ENCODE peak calls at places on chromosome 4, in ten cellular contexts. One of them, this sample, is unnamed.

GRCh38 chr4:118757761-118758213 is 72.6 kb downstream of the METTL14 start:
- DNase-seq in activated naive CD8-positive, alpha-beta T cell treated with anti-CD3 and anti-CD28 coated beads, Interleukin-2, amount 50 U/mL, for 24 hours: no peak
- DNase-seq in activated CD4-positive, alpha-beta T cell treated with anti-CD3 and anti-CD28 coated beads, Interleukin-2, amount 10 ng/mL, durations not matched to agents 7 days and 5 days: no peak
- DNase-seq in D341Med: no peak
- DNase-seq in NT2/D1: no peak
- DNase-seq in aorta: no peak
- DNase-seq in posterior cingulate gyrus: no peak
- DNase-seq in stimulated activated effector memory CD8-positive, alpha-beta T cell treated with anti-CD3 and anti-CD28 coated beads, Interleukin-12 subunit alpha, Interleukin-12 subunit beta, amount 100 ng/mL, for 72 hours: no peak
- DNase-seq in EL: no peak
- DNase-seq in amniotic epithelial cell: peak
- DNase-seq in this sample: no peak

GRCh38 chr4:140149851-140150635 is 3.9 kb downstream of the MAML3 start:
- DNase-seq in activated naive CD8-positive, alpha-beta T cell treated with anti-CD3 and anti-CD28 coated beads, Interleukin-2, amount 50 U/mL, for 24 hours: peak
- DNase-seq in activated CD4-positive, alpha-beta T cell treated with anti-CD3 and anti-CD28 coated beads, Interleukin-2, amount 10 ng/mL, durations not matched to agents 7 days and 5 days: peak
- DNase-seq in D341Med: peak
- DNase-seq in NT2/D1: no peak
- DNase-seq in aorta: peak
- DNase-seq in posterior cingulate gyrus: peak
- DNase-seq in stimulated activated effector memory CD8-positive, alpha-beta T cell treated with anti-CD3 and anti-CD28 coated beads, Interleukin-12 subunit alpha, Interleukin-12 subunit beta, amount 100 ng/mL, for 72 hours: peak
- DNase-seq in EL: peak
- DNase-seq in amniotic epithelial cell: peak
- DNase-seq in this sample: peak

GRCh38 chr4:99887837-99888236 is 6.4 kb downstream of the LAMTOR3 start:
- DNase-seq in activated naive CD8-positive, alpha-beta T cell treated with anti-CD3 and anti-CD28 coated beads, Interleukin-2, amount 50 U/mL, for 24 hours: no peak
- DNase-seq in activated CD4-positive, alpha-beta T cell treated with anti-CD3 and anti-CD28 coated beads, Interleukin-2, amount 10 ng/mL, durations not matched to agents 7 days and 5 days: no peak
- DNase-seq in D341Med: no peak
- DNase-seq in NT2/D1: no peak
- DNase-seq in aorta: no peak
- DNase-seq in posterior cingulate gyrus: no peak
- DNase-seq in stimulated activated effector memory CD8-positive, alpha-beta T cell treated with anti-CD3 and anti-CD28 coated beads, Interleukin-12 subunit alpha, Interleukin-12 subunit beta, amount 100 ng/mL, for 72 hours: no peak
- DNase-seq in EL: peak
- DNase-seq in amniotic epithelial cell: peak
- DNase-seq in this sample: no peak

GRCh38 chr4:8506373-8507250 is 66.0 kb downstream of the TRMT44 start:
- DNase-seq in activated naive CD8-positive, alpha-beta T cell treated with anti-CD3 and anti-CD28 coated beads, Interleukin-2, amount 50 U/mL, for 24 hours: no peak
- DNase-seq in activated CD4-positive, alpha-beta T cell treated with anti-CD3 and anti-CD28 coated beads, Interleukin-2, amount 10 ng/mL, durations not matched to agents 7 days and 5 days: no peak
- DNase-seq in D341Med: peak
- DNase-seq in NT2/D1: peak
- DNase-seq in aorta: no peak
- DNase-seq in posterior cingulate gyrus: peak
- DNase-seq in stimulated activated effector memory CD8-positive, alpha-beta T cell treated with anti-CD3 and anti-CD28 coated beads, Interleukin-12 subunit alpha, Interleukin-12 subunit beta, amount 100 ng/mL, for 72 hours: no peak
- DNase-seq in EL: peak
- DNase-seq in amniotic epithelial cell: no peak
- DNase-seq in this sample: no peak

GRCh38 chr4:173530326-173531062 is 465 bp upstream of the HAND2 start:
- DNase-seq in activated naive CD8-positive, alpha-beta T cell treated with anti-CD3 and anti-CD28 coated beads, Interleukin-2, amount 50 U/mL, for 24 hours: no peak
- DNase-seq in activated CD4-positive, alpha-beta T cell treated with anti-CD3 and anti-CD28 coated beads, Interleukin-2, amount 10 ng/mL, durations not matched to agents 7 days and 5 days: no peak
- DNase-seq in D341Med: peak
- DNase-seq in NT2/D1: no peak
- DNase-seq in aorta: peak
- DNase-seq in posterior cingulate gyrus: no peak
- DNase-seq in stimulated activated effector memory CD8-positive, alpha-beta T cell treated with anti-CD3 and anti-CD28 coated beads, Interleukin-12 subunit alpha, Interleukin-12 subunit beta, amount 100 ng/mL, for 72 hours: no peak
- DNase-seq in EL: no peak
- DNase-seq in amniotic epithelial cell: no peak
- DNase-seq in this sample: no peak

GRCh38 chr4:139469216-139469615 is 15.3 kb downstream of the RAB33B start:
- DNase-seq in activated naive CD8-positive, alpha-beta T cell treated with anti-CD3 and anti-CD28 coated beads, Interleukin-2, amount 50 U/mL, for 24 hours: no peak
- DNase-seq in activated CD4-positive, alpha-beta T cell treated with anti-CD3 and anti-CD28 coated beads, Interleukin-2, amount 10 ng/mL, durations not matched to agents 7 days and 5 days: no peak
- DNase-seq in D341Med: no peak
- DNase-seq in NT2/D1: no peak
- DNase-seq in aorta: no peak
- DNase-seq in posterior cingulate gyrus: no peak
- DNase-seq in stimulated activated effector memory CD8-positive, alpha-beta T cell treated with anti-CD3 and anti-CD28 coated beads, Interleukin-12 subunit alpha, Interleukin-12 subunit beta, amount 100 ng/mL, for 72 hours: no peak
- DNase-seq in EL: no peak
- DNase-seq in amniotic epithelial cell: peak
- DNase-seq in this sample: no peak

GRCh38 chr4:88971536-88971935 is 85.4 kb downstream of the FAM13A start:
- DNase-seq in activated naive CD8-positive, alpha-beta T cell treated with anti-CD3 and anti-CD28 coated beads, Interleukin-2, amount 50 U/mL, for 24 hours: no peak
- DNase-seq in activated CD4-positive, alpha-beta T cell treated with anti-CD3 and anti-CD28 coated beads, Interleukin-2, amount 10 ng/mL, durations not matched to agents 7 days and 5 days: no peak
- DNase-seq in D341Med: no peak
- DNase-seq in NT2/D1: no peak
- DNase-seq in aorta: no peak
- DNase-seq in posterior cingulate gyrus: no peak
- DNase-seq in stimulated activated effector memory CD8-positive, alpha-beta T cell treated with anti-CD3 and anti-CD28 coated beads, Interleukin-12 subunit alpha, Interleukin-12 subunit beta, amount 100 ng/mL, for 72 hours: no peak
- DNase-seq in EL: no peak
- DNase-seq in amniotic epithelial cell: peak
- DNase-seq in this sample: no peak

GRCh38 chr4:140158234-140159030 is 4.4 kb upstream of the MAML3 start:
- DNase-seq in activated naive CD8-positive, alpha-beta T cell treated with anti-CD3 and anti-CD28 coated beads, Interleukin-2, amount 50 U/mL, for 24 hours: no peak
- DNase-seq in activated CD4-positive, alpha-beta T cell treated with anti-CD3 and anti-CD28 coated beads, Interleukin-2, amount 10 ng/mL, durations not matched to agents 7 days and 5 days: no peak
- DNase-seq in D341Med: no peak
- DNase-seq in NT2/D1: no peak
- DNase-seq in aorta: no peak
- DNase-seq in posterior cingulate gyrus: no peak
- DNase-seq in stimulated activated effector memory CD8-positive, alpha-beta T cell treated with anti-CD3 and anti-CD28 coated beads, Interleukin-12 subunit alpha, Interleukin-12 subunit beta, amount 100 ng/mL, for 72 hours: no peak
- DNase-seq in EL: no peak
- DNase-seq in amniotic epithelial cell: no peak
- DNase-seq in this sample: no peak

GRCh38 chr4:120709986-120710385 is 212.5 kb downstream of the PRDM5 start:
- DNase-seq in activated naive CD8-positive, alpha-beta T cell treated with anti-CD3 and anti-CD28 coated beads, Interleukin-2, amount 50 U/mL, for 24 hours: no peak
- DNase-seq in activated CD4-positive, alpha-beta T cell treated with anti-CD3 and anti-CD28 coated beads, Interleukin-2, amount 10 ng/mL, durations not matched to agents 7 days and 5 days: no peak
- DNase-seq in D341Med: no peak
- DNase-seq in NT2/D1: no peak
- DNase-seq in aorta: no peak
- DNase-seq in posterior cingulate gyrus: no peak
- DNase-seq in stimulated activated effector memory CD8-positive, alpha-beta T cell treated with anti-CD3 and anti-CD28 coated beads, Interleukin-12 subunit alpha, Interleukin-12 subunit beta, amount 100 ng/mL, for 72 hours: no peak
- DNase-seq in EL: peak
- DNase-seq in amniotic epithelial cell: peak
- DNase-seq in this sample: no peak

GRCh38 chr4:176538217-176538925 is 218.6 kb downstream of the SPCS3 start:
- DNase-seq in activated naive CD8-positive, alpha-beta T cell treated with anti-CD3 and anti-CD28 coated beads, Interleukin-2, amount 50 U/mL, for 24 hours: no peak
- DNase-seq in activated CD4-positive, alpha-beta T cell treated with anti-CD3 and anti-CD28 coated beads, Interleukin-2, amount 10 ng/mL, durations not matched to agents 7 days and 5 days: no peak
- DNase-seq in D341Med: no peak
- DNase-seq in NT2/D1: no peak
- DNase-seq in aorta: no peak
- DNase-seq in posterior cingulate gyrus: no peak
- DNase-seq in stimulated activated effector memory CD8-positive, alpha-beta T cell treated with anti-CD3 and anti-CD28 coated beads, Interleukin-12 subunit alpha, Interleukin-12 subunit beta, amount 100 ng/mL, for 72 hours: no peak
- DNase-seq in EL: peak
- DNase-seq in amniotic epithelial cell: peak
- DNase-seq in this sample: no peak

GRCh38 chr4:110062166-110062565 is 136.2 kb downstream of the ELOVL6 start:
- DNase-seq in activated naive CD8-positive, alpha-beta T cell treated with anti-CD3 and anti-CD28 coated beads, Interleukin-2, amount 50 U/mL, for 24 hours: no peak
- DNase-seq in activated CD4-positive, alpha-beta T cell treated with anti-CD3 and anti-CD28 coated beads, Interleukin-2, amount 10 ng/mL, durations not matched to agents 7 days and 5 days: no peak
- DNase-seq in D341Med: no peak
- DNase-seq in NT2/D1: no peak
- DNase-seq in aorta: no peak
- DNase-seq in posterior cingulate gyrus: peak
- DNase-seq in stimulated activated effector memory CD8-positive, alpha-beta T cell treated with anti-CD3 and anti-CD28 coated beads, Interleukin-12 subunit alpha, Interleukin-12 subunit beta, amount 100 ng/mL, for 72 hours: no peak
- DNase-seq in EL: no peak
- DNase-seq in amniotic epithelial cell: no peak
- DNase-seq in this sample: no peak

GRCh38 chr4:107210450-107211239 is 174.5 kb upstream of the DKK2 start:
- DNase-seq in activated naive CD8-positive, alpha-beta T cell treated with anti-CD3 and anti-CD28 coated beads, Interleukin-2, amount 50 U/mL, for 24 hours: no peak
- DNase-seq in activated CD4-positive, alpha-beta T cell treated with anti-CD3 and anti-CD28 coated beads, Interleukin-2, amount 10 ng/mL, durations not matched to agents 7 days and 5 days: no peak
- DNase-seq in D341Med: no peak
- DNase-seq in NT2/D1: no peak
- DNase-seq in aorta: peak
- DNase-seq in posterior cingulate gyrus: peak
- DNase-seq in stimulated activated effector memory CD8-positive, alpha-beta T cell treated with anti-CD3 and anti-CD28 coated beads, Interleukin-12 subunit alpha, Interleukin-12 subunit beta, amount 100 ng/mL, for 72 hours: no peak
- DNase-seq in EL: peak
- DNase-seq in amniotic epithelial cell: peak
- DNase-seq in this sample: no peak

GRCh38 chr4:169142906-169143305 is 127.8 kb downstream of the SH3RF1 start:
- DNase-seq in activated naive CD8-positive, alpha-beta T cell treated with anti-CD3 and anti-CD28 coated beads, Interleukin-2, amount 50 U/mL, for 24 hours: no peak
- DNase-seq in activated CD4-positive, alpha-beta T cell treated with anti-CD3 and anti-CD28 coated beads, Interleukin-2, amount 10 ng/mL, durations not matched to agents 7 days and 5 days: no peak
- DNase-seq in D341Med: no peak
- DNase-seq in NT2/D1: no peak
- DNase-seq in aorta: no peak
- DNase-seq in posterior cingulate gyrus: no peak
- DNase-seq in stimulated activated effector memory CD8-positive, alpha-beta T cell treated with anti-CD3 and anti-CD28 coated beads, Interleukin-12 subunit alpha, Interleukin-12 subunit beta, amount 100 ng/mL, for 72 hours: no peak
- DNase-seq in EL: no peak
- DNase-seq in amniotic epithelial cell: no peak
- DNase-seq in this sample: no peak

GRCh38 chr4:182258441-182259031 is 15.3 kb downstream of the TENM3 start:
- DNase-seq in activated naive CD8-positive, alpha-beta T cell treated with anti-CD3 and anti-CD28 coated beads, Interleukin-2, amount 50 U/mL, for 24 hours: no peak
- DNase-seq in activated CD4-positive, alpha-beta T cell treated with anti-CD3 and anti-CD28 coated beads, Interleukin-2, amount 10 ng/mL, durations not matched to agents 7 days and 5 days: no peak
- DNase-seq in D341Med: no peak
- DNase-seq in NT2/D1: no peak
- DNase-seq in aorta: no peak
- DNase-seq in posterior cingulate gyrus: no peak
- DNase-seq in stimulated activated effector memory CD8-positive, alpha-beta T cell treated with anti-CD3 and anti-CD28 coated beads, Interleukin-12 subunit alpha, Interleukin-12 subunit beta, amount 100 ng/mL, for 72 hours: no peak
- DNase-seq in EL: no peak
- DNase-seq in amniotic epithelial cell: no peak
- DNase-seq in this sample: no peak

GRCh38 chr4:109801895-109802319 is at the start of gene CFI:
- DNase-seq in activated naive CD8-positive, alpha-beta T cell treated with anti-CD3 and anti-CD28 coated beads, Interleukin-2, amount 50 U/mL, for 24 hours: no peak
- DNase-seq in activated CD4-positive, alpha-beta T cell treated with anti-CD3 and anti-CD28 coated beads, Interleukin-2, amount 10 ng/mL, durations not matched to agents 7 days and 5 days: no peak
- DNase-seq in D341Med: no peak
- DNase-seq in NT2/D1: no peak
- DNase-seq in aorta: no peak
- DNase-seq in posterior cingulate gyrus: no peak
- DNase-seq in stimulated activated effector memory CD8-positive, alpha-beta T cell treated with anti-CD3 and anti-CD28 coated beads, Interleukin-12 subunit alpha, Interleukin-12 subunit beta, amount 100 ng/mL, for 72 hours: no peak
- DNase-seq in EL: peak
- DNase-seq in amniotic epithelial cell: peak
- DNase-seq in this sample: no peak

GRCh38 chr4:17812801-17813200 is 2.0 kb downstream of the NCAPG start:
- DNase-seq in activated naive CD8-positive, alpha-beta T cell treated with anti-CD3 and anti-CD28 coated beads, Interleukin-2, amount 50 U/mL, for 24 hours: no peak
- DNase-seq in activated CD4-positive, alpha-beta T cell treated with anti-CD3 and anti-CD28 coated beads, Interleukin-2, amount 10 ng/mL, durations not matched to agents 7 days and 5 days: no peak
- DNase-seq in D341Med: no peak
- DNase-seq in NT2/D1: no peak
- DNase-seq in aorta: no peak
- DNase-seq in posterior cingulate gyrus: no peak
- DNase-seq in stimulated activated effector memory CD8-positive, alpha-beta T cell treated with anti-CD3 and anti-CD28 coated beads, Interleukin-12 subunit alpha, Interleukin-12 subunit beta, amount 100 ng/mL, for 72 hours: no peak
- DNase-seq in EL: no peak
- DNase-seq in amniotic epithelial cell: no peak
- DNase-seq in this sample: no peak

GRCh38 chr4:86497131-86497530 is 97.0 kb upstream of the PTPN13 start:
- DNase-seq in activated naive CD8-positive, alpha-beta T cell treated with anti-CD3 and anti-CD28 coated beads, Interleukin-2, amount 50 U/mL, for 24 hours: no peak
- DNase-seq in activated CD4-positive, alpha-beta T cell treated with anti-CD3 and anti-CD28 coated beads, Interleukin-2, amount 10 ng/mL, durations not matched to agents 7 days and 5 days: no peak
- DNase-seq in D341Med: peak
- DNase-seq in NT2/D1: no peak
- DNase-seq in aorta: no peak
- DNase-seq in posterior cingulate gyrus: no peak
- DNase-seq in stimulated activated effector memory CD8-positive, alpha-beta T cell treated with anti-CD3 and anti-CD28 coated beads, Interleukin-12 subunit alpha, Interleukin-12 subunit beta, amount 100 ng/mL, for 72 hours: no peak
- DNase-seq in EL: peak
- DNase-seq in amniotic epithelial cell: no peak
- DNase-seq in this sample: no peak

GRCh38 chr4:107215222-107215621 is 179.1 kb upstream of the DKK2 start:
- DNase-seq in activated naive CD8-positive, alpha-beta T cell treated with anti-CD3 and anti-CD28 coated beads, Interleukin-2, amount 50 U/mL, for 24 hours: no peak
- DNase-seq in activated CD4-positive, alpha-beta T cell treated with anti-CD3 and anti-CD28 coated beads, Interleukin-2, amount 10 ng/mL, durations not matched to agents 7 days and 5 days: no peak
- DNase-seq in D341Med: no peak
- DNase-seq in NT2/D1: no peak
- DNase-seq in aorta: no peak
- DNase-seq in posterior cingulate gyrus: no peak
- DNase-seq in stimulated activated effector memory CD8-positive, alpha-beta T cell treated with anti-CD3 and anti-CD28 coated beads, Interleukin-12 subunit alpha, Interleukin-12 subunit beta, amount 100 ng/mL, for 72 hours: no peak
- DNase-seq in EL: no peak
- DNase-seq in amniotic epithelial cell: no peak
- DNase-seq in this sample: no peak

GRCh38 chr4:2263701-2264321 is 1.9 kb upstream of the MXD4 start:
- DNase-seq in activated naive CD8-positive, alpha-beta T cell treated with anti-CD3 and anti-CD28 coated beads, Interleukin-2, amount 50 U/mL, for 24 hours: no peak
- DNase-seq in activated CD4-positive, alpha-beta T cell treated with anti-CD3 and anti-CD28 coated beads, Interleukin-2, amount 10 ng/mL, durations not matched to agents 7 days and 5 days: no peak
- DNase-seq in D341Med: no peak
- DNase-seq in NT2/D1: no peak
- DNase-seq in aorta: peak
- DNase-seq in posterior cingulate gyrus: peak
- DNase-seq in stimulated activated effector memory CD8-positive, alpha-beta T cell treated with anti-CD3 and anti-CD28 coated beads, Interleukin-12 subunit alpha, Interleukin-12 subunit beta, amount 100 ng/mL, for 72 hours: no peak
- DNase-seq in EL: no peak
- DNase-seq in amniotic epithelial cell: no peak
- DNase-seq in this sample: no peak

GRCh38 chr4:125140966-125141495 is 173.7 kb upstream of the FAT4 start:
- DNase-seq in activated naive CD8-positive, alpha-beta T cell treated with anti-CD3 and anti-CD28 coated beads, Interleukin-2, amount 50 U/mL, for 24 hours: no peak
- DNase-seq in activated CD4-positive, alpha-beta T cell treated with anti-CD3 and anti-CD28 coated beads, Interleukin-2, amount 10 ng/mL, durations not matched to agents 7 days and 5 days: no peak
- DNase-seq in D341Med: no peak
- DNase-seq in NT2/D1: no peak
- DNase-seq in aorta: no peak
- DNase-seq in posterior cingulate gyrus: no peak
- DNase-seq in stimulated activated effector memory CD8-positive, alpha-beta T cell treated with anti-CD3 and anti-CD28 coated beads, Interleukin-12 subunit alpha, Interleukin-12 subunit beta, amount 100 ng/mL, for 72 hours: no peak
- DNase-seq in EL: peak
- DNase-seq in amniotic epithelial cell: peak
- DNase-seq in this sample: no peak

GRCh38 chr4:25813705-25814104 is 49.1 kb downstream of the SEL1L3 start:
- DNase-seq in activated naive CD8-positive, alpha-beta T cell treated with anti-CD3 and anti-CD28 coated beads, Interleukin-2, amount 50 U/mL, for 24 hours: no peak
- DNase-seq in activated CD4-positive, alpha-beta T cell treated with anti-CD3 and anti-CD28 coated beads, Interleukin-2, amount 10 ng/mL, durations not matched to agents 7 days and 5 days: no peak
- DNase-seq in D341Med: no peak
- DNase-seq in NT2/D1: peak
- DNase-seq in aorta: no peak
- DNase-seq in posterior cingulate gyrus: no peak
- DNase-seq in stimulated activated effector memory CD8-positive, alpha-beta T cell treated with anti-CD3 and anti-CD28 coated beads, Interleukin-12 subunit alpha, Interleukin-12 subunit beta, amount 100 ng/mL, for 72 hours: no peak
- DNase-seq in EL: peak
- DNase-seq in amniotic epithelial cell: peak
- DNase-seq in this sample: no peak

GRCh38 chr4:161642708-161643107 is 521.1 kb downstream of the FSTL5 start:
- DNase-seq in activated naive CD8-positive, alpha-beta T cell treated with anti-CD3 and anti-CD28 coated beads, Interleukin-2, amount 50 U/mL, for 24 hours: no peak
- DNase-seq in activated CD4-positive, alpha-beta T cell treated with anti-CD3 and anti-CD28 coated beads, Interleukin-2, amount 10 ng/mL, durations not matched to agents 7 days and 5 days: no peak
- DNase-seq in D341Med: no peak
- DNase-seq in NT2/D1: no peak
- DNase-seq in aorta: no peak
- DNase-seq in posterior cingulate gyrus: no peak
- DNase-seq in stimulated activated effector memory CD8-positive, alpha-beta T cell treated with anti-CD3 and anti-CD28 coated beads, Interleukin-12 subunit alpha, Interleukin-12 subunit beta, amount 100 ng/mL, for 72 hours: no peak
- DNase-seq in EL: no peak
- DNase-seq in amniotic epithelial cell: peak
- DNase-seq in this sample: no peak

GRCh38 chr4:8410641-8411271 is 29.8 kb downstream of the ACOX3 start:
- DNase-seq in activated naive CD8-positive, alpha-beta T cell treated with anti-CD3 and anti-CD28 coated beads, Interleukin-2, amount 50 U/mL, for 24 hours: no peak
- DNase-seq in activated CD4-positive, alpha-beta T cell treated with anti-CD3 and anti-CD28 coated beads, Interleukin-2, amount 10 ng/mL, durations not matched to agents 7 days and 5 days: no peak
- DNase-seq in D341Med: peak
- DNase-seq in NT2/D1: peak
- DNase-seq in aorta: peak
- DNase-seq in posterior cingulate gyrus: peak
- DNase-seq in stimulated activated effector memory CD8-positive, alpha-beta T cell treated with anti-CD3 and anti-CD28 coated beads, Interleukin-12 subunit alpha, Interleukin-12 subunit beta, amount 100 ng/mL, for 72 hours: no peak
- DNase-seq in EL: peak
- DNase-seq in amniotic epithelial cell: peak
- DNase-seq in this sample: no peak

GRCh38 chr4:88728146-88728545 is 30.5 kb upstream of the NAP1L5 start:
- DNase-seq in activated naive CD8-positive, alpha-beta T cell treated with anti-CD3 and anti-CD28 coated beads, Interleukin-2, amount 50 U/mL, for 24 hours: no peak
- DNase-seq in activated CD4-positive, alpha-beta T cell treated with anti-CD3 and anti-CD28 coated beads, Interleukin-2, amount 10 ng/mL, durations not matched to agents 7 days and 5 days: no peak
- DNase-seq in D341Med: no peak
- DNase-seq in NT2/D1: no peak
- DNase-seq in aorta: no peak
- DNase-seq in posterior cingulate gyrus: peak
- DNase-seq in stimulated activated effector memory CD8-positive, alpha-beta T cell treated with anti-CD3 and anti-CD28 coated beads, Interleukin-12 subunit alpha, Interleukin-12 subunit beta, amount 100 ng/mL, for 72 hours: no peak
- DNase-seq in EL: no peak
- DNase-seq in amniotic epithelial cell: peak
- DNase-seq in this sample: no peak

GRCh38 chr4:159946983-159947645 is 844.2 kb downstream of the RAPGEF2 start:
- DNase-seq in activated naive CD8-positive, alpha-beta T cell treated with anti-CD3 and anti-CD28 coated beads, Interleukin-2, amount 50 U/mL, for 24 hours: no peak
- DNase-seq in activated CD4-positive, alpha-beta T cell treated with anti-CD3 and anti-CD28 coated beads, Interleukin-2, amount 10 ng/mL, durations not matched to agents 7 days and 5 days: no peak
- DNase-seq in D341Med: peak
- DNase-seq in NT2/D1: peak
- DNase-seq in aorta: no peak
- DNase-seq in posterior cingulate gyrus: no peak
- DNase-seq in stimulated activated effector memory CD8-positive, alpha-beta T cell treated with anti-CD3 and anti-CD28 coated beads, Interleukin-12 subunit alpha, Interleukin-12 subunit beta, amount 100 ng/mL, for 72 hours: no peak
- DNase-seq in EL: peak
- DNase-seq in amniotic epithelial cell: peak
- DNase-seq in this sample: no peak

GRCh38 chr4:167025651-167026050 is 208.6 kb downstream of the SPOCK3 start:
- DNase-seq in activated naive CD8-positive, alpha-beta T cell treated with anti-CD3 and anti-CD28 coated beads, Interleukin-2, amount 50 U/mL, for 24 hours: no peak
- DNase-seq in activated CD4-positive, alpha-beta T cell treated with anti-CD3 and anti-CD28 coated beads, Interleukin-2, amount 10 ng/mL, durations not matched to agents 7 days and 5 days: no peak
- DNase-seq in D341Med: no peak
- DNase-seq in NT2/D1: no peak
- DNase-seq in aorta: no peak
- DNase-seq in posterior cingulate gyrus: no peak
- DNase-seq in stimulated activated effector memory CD8-positive, alpha-beta T cell treated with anti-CD3 and anti-CD28 coated beads, Interleukin-12 subunit alpha, Interleukin-12 subunit beta, amount 100 ng/mL, for 72 hours: no peak
- DNase-seq in EL: no peak
- DNase-seq in amniotic epithelial cell: no peak
- DNase-seq in this sample: no peak

GRCh38 chr4:176357359-176358082 is 37.8 kb downstream of the SPCS3 start:
- DNase-seq in activated naive CD8-positive, alpha-beta T cell treated with anti-CD3 and anti-CD28 coated beads, Interleukin-2, amount 50 U/mL, for 24 hours: no peak
- DNase-seq in activated CD4-positive, alpha-beta T cell treated with anti-CD3 and anti-CD28 coated beads, Interleukin-2, amount 10 ng/mL, durations not matched to agents 7 days and 5 days: no peak
- DNase-seq in D341Med: no peak
- DNase-seq in NT2/D1: peak
- DNase-seq in aorta: no peak
- DNase-seq in posterior cingulate gyrus: no peak
- DNase-seq in stimulated activated effector memory CD8-positive, alpha-beta T cell treated with anti-CD3 and anti-CD28 coated beads, Interleukin-12 subunit alpha, Interleukin-12 subunit beta, amount 100 ng/mL, for 72 hours: no peak
- DNase-seq in EL: no peak
- DNase-seq in amniotic epithelial cell: no peak
- DNase-seq in this sample: no peak

GRCh38 chr4:101678180-101678579 is 112.3 kb upstream of the BANK1 start:
- DNase-seq in activated naive CD8-positive, alpha-beta T cell treated with anti-CD3 and anti-CD28 coated beads, Interleukin-2, amount 50 U/mL, for 24 hours: no peak
- DNase-seq in activated CD4-positive, alpha-beta T cell treated with anti-CD3 and anti-CD28 coated beads, Interleukin-2, amount 10 ng/mL, durations not matched to agents 7 days and 5 days: no peak
- DNase-seq in D341Med: no peak
- DNase-seq in NT2/D1: no peak
- DNase-seq in aorta: no peak
- DNase-seq in posterior cingulate gyrus: no peak
- DNase-seq in stimulated activated effector memory CD8-positive, alpha-beta T cell treated with anti-CD3 and anti-CD28 coated beads, Interleukin-12 subunit alpha, Interleukin-12 subunit beta, amount 100 ng/mL, for 72 hours: no peak
- DNase-seq in EL: peak
- DNase-seq in amniotic epithelial cell: peak
- DNase-seq in this sample: no peak